ENCODE peak calls at places on chromosomes 4 and X, in eight cellular contexts. E is H9, K is mesenchymal stem cell, X is PC-3, T is IMR-90, A is PC-9, L is keratinocyte, U is endothelial cell of umbilical vein. R is an unnamed sample.

GRCh38 chrX:132532955-132533354 is 44.1 kb upstream of the MBNL3 start:
- DNase-seq in E (no peak), K (peak), X (peak), T (peak), A (no peak), L (no peak), U (no peak), R (no peak)

GRCh38 chrX:153397256-153397960 is 3.7 kb downstream of the PNMA6E start:
- DNase-seq in E (no peak), K (no peak), X (no peak), T (no peak), A (no peak), L (no peak), U (no peak), R (no peak)

GRCh38 chr4:85607624-85608023 is 132.7 kb downstream of the ARHGAP24 start:
- DNase-seq in E (no peak), K (no peak), X (no peak), T (no peak), A (no peak), L (no peak), U (no peak), R (no peak)

GRCh38 chr4:153489856-153490558 is 23.8 kb downstream of the TMEM131L start:
- DNase-seq in E (no peak), K (no peak), X (peak), T (peak), A (no peak), L (no peak), U (peak), R (no peak)

GRCh38 chr4:10311939-10312338 is 145.3 kb downstream of the ZNF518B start:
- DNase-seq in E (no peak), K (no peak), X (no peak), T (no peak), A (no peak), L (no peak), U (no peak), R (no peak)

GRCh38 chr4:8082517-8083055 is 76.0 kb downstream of the ABLIM2 start:
- DNase-seq in E (no peak), K (peak), X (no peak), T (no peak), A (no peak), L (no peak), U (peak), R (no peak)

GRCh38 chrX:42119076-42119475 is 195.7 kb upstream of the CASK start:
- DNase-seq in E (no peak), K (peak), X (peak), T (peak), A (peak), L (peak), U (peak), R (no peak)

GRCh38 chrX:153599192-153600031 is 473 bp upstream of the CCNQ start:
- DNase-seq in E (peak), K (peak), X (peak), T (peak), A (peak), L (peak), U (peak), R (peak)

GRCh38 chr4:33961751-33962150 is 2282.6 kb downstream of the ARAP2 start:
- DNase-seq in E (no peak), K (no peak), X (peak), T (peak), A (no peak), L (no peak), U (no peak), R (no peak)

GRCh38 chr4:76200771-76201224 is 12.8 kb downstream of the SCARB2 start:
- DNase-seq in E (no peak), K (no peak), X (no peak), T (no peak), A (no peak), L (no peak), U (no peak), R (no peak)

GRCh38 chr4:168619266-168619631 is 122.4 kb downstream of the PALLD start:
- DNase-seq in E (no peak), K (no peak), X (peak), T (peak), A (peak), L (no peak), U (no peak), R (no peak)

GRCh38 chr4:182015893-182016292 is 227.3 kb upstream of the TENM3 start:
- DNase-seq in E (no peak), K (peak), X (no peak), T (peak), A (no peak), L (no peak), U (no peak), R (no peak)

GRCh38 chr4:29861307-29861706 is 858.9 kb upstream of the PCDH7 start:
- DNase-seq in E (no peak), K (no peak), X (peak), T (no peak), A (no peak), L (no peak), U (no peak), R (no peak)

GRCh38 chrX:8673211-8673610 is 58.7 kb downstream of the ANOS1 start:
- DNase-seq in E (no peak), K (no peak), X (no peak), T (no peak), A (no peak), L (no peak), U (no peak), R (no peak)

GRCh38 chr4:94714360-94714759 is 43.4 kb upstream of the BMPR1B start:
- DNase-seq in E (no peak), K (peak), X (no peak), T (peak), A (no peak), L (no peak), U (no peak), R (no peak)

GRCh38 chr4:7403001-7403400 is 31.7 kb downstream of the PSAPL1 start:
- DNase-seq in E (no peak), K (no peak), X (peak), T (no peak), A (peak), L (no peak), U (no peak), R (no peak)

GRCh38 chrX:151680805-151681204 is 14.5 kb upstream of the PRRG3 start:
- DNase-seq in E (peak), K (no peak), X (peak), T (peak), A (peak), L (peak), U (peak), R (peak)

GRCh38 chr4:158676076-158676475 is 4.0 kb downstream of the ETFDH start:
- DNase-seq in E (no peak), K (no peak), X (no peak), T (no peak), A (no peak), L (no peak), U (no peak), R (no peak)

GRCh38 chr4:7026107-7026506 is 17.1 kb upstream of the TADA2B start:
- DNase-seq in E (no peak), K (no peak), X (no peak), T (no peak), A (no peak), L (no peak), U (no peak), R (no peak)

GRCh38 chr4:88242144-88242543 is 42.2 kb downstream of the PPM1K start:
- DNase-seq in E (no peak), K (no peak), X (no peak), T (no peak), A (no peak), L (no peak), U (no peak), R (no peak)

GRCh38 chrX:39983715-39984114 is 114.0 kb downstream of the BCOR start:
- DNase-seq in E (no peak), K (no peak), X (no peak), T (peak), A (no peak), L (no peak), U (no peak), R (no peak)

GRCh38 chrX:39982927-39983326 is 114.8 kb downstream of the BCOR start:
- DNase-seq in E (no peak), K (no peak), X (peak), T (no peak), A (no peak), L (no peak), U (no peak), R (no peak)

GRCh38 chrX:39984191-39984956 is 113.4 kb downstream of the BCOR start:
- DNase-seq in E (no peak), K (no peak), X (no peak), T (peak), A (no peak), L (no peak), U (no peak), R (no peak)

GRCh38 chrX:39985551-39985950 is 112.2 kb downstream of the BCOR start:
- DNase-seq in E (peak), K (no peak), X (no peak), T (no peak), A (no peak), L (no peak), U (peak), R (no peak)

GRCh38 chrX:39985116-39985515 is 112.6 kb downstream of the BCOR start:
- DNase-seq in E (no peak), K (no peak), X (no peak), T (no peak), A (no peak), L (no peak), U (no peak), R (no peak)
- H2AFZ ChIP-seq in E (no peak), K (no peak), X (no peak), T (no peak), A (no peak), L (no peak), U (no peak), R (no peak)

DNA sequence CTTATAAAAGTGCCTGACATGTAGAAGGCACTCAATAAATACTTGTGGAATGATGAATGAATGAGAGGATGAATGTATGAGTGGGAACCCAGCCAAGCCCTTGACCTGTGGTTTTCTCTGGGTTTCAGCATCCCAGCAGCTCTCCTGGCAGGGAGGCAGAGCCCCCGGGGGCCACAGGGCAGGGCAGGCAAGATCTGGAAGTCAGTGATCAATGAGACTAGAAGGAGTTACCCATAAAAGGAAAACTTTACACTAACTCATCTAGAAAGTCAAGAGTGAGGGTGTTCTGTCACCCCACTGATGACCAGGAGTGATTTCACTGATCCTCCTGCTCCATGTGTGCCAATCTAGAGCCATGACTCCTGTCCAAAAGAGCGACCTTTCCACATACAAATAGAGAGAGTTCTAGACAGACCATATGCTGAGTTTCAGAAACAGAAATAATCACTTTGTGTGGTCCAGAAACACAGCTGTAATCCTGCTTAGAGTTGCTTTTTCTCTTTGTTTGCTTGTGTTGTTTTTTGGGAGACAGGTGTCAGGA is 37.4 kb downstream of the MGARP start:
- DNase-seq in E (no peak), K (peak), X (peak), T (peak), A (peak), L (no peak), U (peak), R (no peak)
- H2AFZ ChIP-seq in E (no peak), K (no peak), X (no peak), T (peak), A (no peak), L (no peak), U (no peak), R (no peak)

GRCh38 chr4:183905081-183905592 is at the start of gene STOX2:
- DNase-seq in E (peak), K (peak), X (peak), T (peak), A (peak), L (no peak), U (peak), R (no peak)

GRCh38 chr4:183906736-183907651 is 1.9 kb downstream of the STOX2 start:
- DNase-seq in E (peak), K (peak), X (no peak), T (no peak), A (no peak), L (no peak), U (no peak), R (no peak)

GRCh38 chr4:183908284-183908683 is 3.2 kb downstream of the STOX2 start:
- DNase-seq in E (no peak), K (no peak), X (no peak), T (no peak), A (no peak), L (no peak), U (no peak), R (no peak)

GRCh38 chr4:183905593-183906485 is 732 bp downstream of the STOX2 start:
- DNase-seq in E (peak), K (peak), X (peak), T (peak), A (peak), L (no peak), U (peak), R (no peak)

DNA sequence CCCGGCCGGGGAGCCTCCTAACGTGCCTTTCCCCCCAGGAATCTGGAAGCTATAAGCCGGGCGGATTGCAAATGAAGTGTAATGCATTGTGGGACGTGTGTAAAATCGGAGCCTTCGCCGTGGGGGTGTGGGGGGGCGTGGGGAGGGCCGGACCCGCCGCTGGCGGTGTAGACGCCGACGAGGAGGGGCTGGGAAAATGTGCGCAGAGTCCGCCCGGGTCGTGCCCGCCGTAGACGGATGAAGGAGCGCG is 1.3 kb downstream of the STOX2 start:
- DNase-seq in E (no peak), K (peak), X (no peak), T (no peak), A (no peak), L (no peak), U (no peak), R (no peak)
- H2AFZ ChIP-seq in E (no peak), K (no peak), X (no peak), T (peak), A (no peak), L (no peak), U (no peak), R (no peak)

GRCh38 chrX:21975242-21975641 is 34.7 kb downstream of the SMS start:
- DNase-seq in E (no peak), K (no peak), X (no peak), T (no peak), A (no peak), L (no peak), U (no peak), R (no peak)

GRCh38 chrX:21972721-21973120 is 32.2 kb downstream of the SMS start:
- DNase-seq in E (no peak), K (peak), X (peak), T (peak), A (peak), L (no peak), U (peak), R (no peak)

GRCh38 chrX:21975827-21976226 is 35.3 kb downstream of the SMS start:
- DNase-seq in E (no peak), K (peak), X (peak), T (peak), A (no peak), L (no peak), U (peak), R (no peak)

GRCh38 chrX:21973321-21974010 is 33.0 kb downstream of the SMS start:
- DNase-seq in E (no peak), K (no peak), X (peak), T (no peak), A (peak), L (no peak), U (no peak), R (no peak)

GRCh38 chrX:21974011-21974385 is 33.5 kb downstream of the SMS start:
- DNase-seq in E (no peak), K (no peak), X (peak), T (no peak), A (peak), L (no peak), U (no peak), R (no peak)
- H2AFZ ChIP-seq in E (no peak), K (no peak), X (no peak), T (no peak), A (no peak), L (peak), U (no peak), R (no peak)

GRCh38 chr4:28250646-28251045 is 1390.0 kb downstream of the STIM2 start:
- DNase-seq in E (no peak), K (no peak), X (no peak), T (no peak), A (no peak), L (no peak), U (peak), R (no peak)
- H2AFZ ChIP-seq in E (no peak), K (no peak), X (no peak), T (no peak), A (no peak), L (no peak), U (peak), R (no peak)

GRCh38 chr4:135604531-135604930 is 1402.9 kb upstream of the PABPC4L start:
- DNase-seq in E (no peak), K (no peak), X (no peak), T (no peak), A (no peak), L (no peak), U (no peak), R (no peak)

GRCh38 chr4:135605096-135605495 is 1403.5 kb upstream of the PABPC4L start:
- DNase-seq in E (no peak), K (no peak), X (no peak), T (no peak), A (no peak), L (no peak), U (no peak), R (no peak)

GRCh38 chr4:135598151-135598550 is 1396.6 kb upstream of the PABPC4L start:
- DNase-seq in E (no peak), K (no peak), X (no peak), T (no peak), A (no peak), L (no peak), U (no peak), R (no peak)

GRCh38 chr4:135601351-135601750 is 1399.8 kb upstream of the PABPC4L start:
- DNase-seq in E (no peak), K (no peak), X (peak), T (no peak), A (peak), L (no peak), U (no peak), R (no peak)
- H2AFZ ChIP-seq in E (no peak), K (no peak), X (no peak), T (no peak), A (no peak), L (no peak), U (no peak), R (no peak)

DNA sequence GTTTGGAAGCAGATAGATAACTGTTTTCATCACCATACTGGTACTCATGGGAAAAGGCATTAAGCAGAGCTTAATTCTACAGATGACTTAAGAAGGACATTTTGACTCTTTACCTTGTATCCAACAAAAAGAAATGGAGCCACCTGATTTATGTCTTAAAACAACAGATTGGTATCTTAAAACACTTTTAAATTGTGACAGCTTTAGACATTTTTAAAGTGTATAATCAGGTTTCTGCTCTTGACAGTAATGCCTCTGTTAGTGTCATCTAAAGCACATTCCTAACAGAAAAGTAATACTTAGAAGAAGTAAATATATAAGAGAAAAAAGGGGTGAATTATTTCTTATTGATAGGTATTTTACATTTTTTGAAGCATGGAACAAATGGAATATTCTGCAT is 55.9 kb downstream of the SPATA4 start:
- DNase-seq in E (no peak), K (no peak), X (no peak), T (no peak), A (no peak), L (no peak), U (no peak), R (no peak)
- H2AFZ ChIP-seq in E (no peak), K (no peak), X (no peak), T (no peak), A (no peak), L (no peak), U (no peak), R (no peak)

DNA sequence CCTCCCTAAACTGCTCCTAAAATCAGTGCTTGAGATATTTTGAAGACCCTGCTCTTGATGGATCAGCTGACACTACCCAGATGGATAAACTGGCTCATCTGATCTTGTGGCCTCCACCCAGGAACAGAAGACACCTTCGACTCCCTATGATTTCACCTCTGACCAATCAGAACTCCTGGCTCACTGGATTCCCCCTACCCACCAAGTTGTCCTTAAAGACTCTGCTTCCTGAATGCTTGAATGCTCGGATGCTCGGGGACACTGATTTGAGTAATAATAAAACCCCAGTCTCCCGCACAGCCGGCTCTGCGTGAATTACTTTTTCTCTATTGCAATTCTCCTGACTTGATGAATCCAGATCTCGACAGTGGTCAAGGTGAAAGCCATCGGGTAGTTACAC is 12.0 kb upstream of the RPS3A start:
- DNase-seq in E (peak), K (no peak), X (no peak), T (no peak), A (no peak), L (no peak), U (no peak), R (no peak)
- H2AFZ ChIP-seq in E (peak), K (no peak), X (no peak), T (no peak), A (no peak), L (no peak), U (no peak), R (no peak)

GRCh38 chr4:115664285-115664684 is 550.9 kb upstream of the NDST4 start:
- DNase-seq in E (no peak), K (no peak), X (no peak), T (no peak), A (no peak), L (no peak), U (no peak), R (no peak)
- H2AFZ ChIP-seq in E (no peak), K (no peak), X (no peak), T (no peak), A (no peak), L (no peak), U (no peak), R (no peak)

DNA sequence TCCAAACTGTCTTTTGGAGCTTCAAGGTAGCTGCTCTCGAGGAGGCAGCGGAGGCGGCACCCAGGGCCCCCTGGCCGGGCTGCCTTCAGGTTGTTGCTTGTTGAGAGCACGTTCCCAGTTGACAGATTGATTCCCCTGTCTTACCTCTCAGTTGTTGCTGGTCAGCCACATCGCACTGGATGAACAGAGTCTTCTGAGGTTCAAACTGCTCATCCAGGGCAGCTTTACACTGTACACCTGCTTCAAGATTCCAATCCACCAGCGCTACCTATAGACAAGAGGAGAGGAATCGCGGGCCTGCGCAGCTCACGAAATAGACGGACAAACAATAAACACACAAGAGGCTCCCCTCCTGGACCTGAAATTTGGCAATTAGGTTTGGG is 497 bp downstream of the HPGD start:
- DNase-seq in E (peak), K (no peak), X (peak), T (no peak), A (peak), L (no peak), U (no peak), R (no peak)
- H2AFZ ChIP-seq in E (no peak), K (peak), X (peak), T (peak), A (peak), L (peak), U (no peak), R (no peak)